ENCODE peak calls at places on chromosome 22, in seven cellular contexts. F is pancreas, M is lower leg skin, Z is astrocyte of the spinal cord, S is AG04450, W is astrocyte of the cerebellum, H is fibroblast of lung. X is an unnamed sample.

GRCh38 chr22:36052505-36052941 is 23.9 kb upstream of the RBFOX2 start:
- DNase-seq in F (no peak), M (no peak), Z (no peak), S (no peak), W (no peak), H (peak), X (peak)

GRCh38 chr22:45968003-45968650 is 8.8 kb downstream of the WNT7B start:
- DNase-seq in F (no peak), M (no peak), Z (peak), S (no peak), W (no peak), H (peak), X (no peak)

GRCh38 chr22:44659140-44659539 is 42.9 kb upstream of the PRR5 start:
- DNase-seq in F (no peak), M (no peak), Z (peak), S (no peak), W (no peak), H (no peak), X (no peak)

GRCh38 chr22:45460288-45461109 is 42.2 kb upstream of the FBLN1 start:
- DNase-seq in F (no peak), M (peak), Z (peak), S (peak), W (no peak), H (no peak), X (peak)

GRCh38 chr22:46000081-46001027 is 23.4 kb upstream of the WNT7B start:
- DNase-seq in F (no peak), M (no peak), Z (no peak), S (no peak), W (no peak), H (no peak), X (no peak)

GRCh38 chr22:34950480-34950879 is 115.5 kb upstream of the ISX start:
- DNase-seq in F (no peak), M (no peak), Z (no peak), S (no peak), W (no peak), H (peak), X (no peak)

GRCh38 chr22:45211848-45212247 is 28.8 kb downstream of the KIAA0930 start:
- DNase-seq in F (no peak), M (no peak), Z (no peak), S (no peak), W (no peak), H (no peak), X (no peak)

GRCh38 chr22:46652930-46653331 is 32.7 kb downstream of the GRAMD4 start:
- DNase-seq in F (no peak), M (no peak), Z (peak), S (no peak), W (no peak), H (peak), X (peak)

GRCh38 chr22:36165161-36165560 is 4.6 kb upstream of the APOL3 start:
- DNase-seq in F (no peak), M (no peak), Z (no peak), S (no peak), W (no peak), H (no peak), X (no peak)

GRCh38 chr22:35480627-35481565 is 59.7 kb upstream of the RASD2 start:
- DNase-seq in F (no peak), M (no peak), Z (no peak), S (no peak), W (no peak), H (no peak), X (peak)

GRCh38 chr22:44526431-44527115 is 28.5 kb upstream of the RTL6 start:
- DNase-seq in F (no peak), M (no peak), Z (no peak), S (no peak), W (no peak), H (no peak), X (no peak)

DNA sequence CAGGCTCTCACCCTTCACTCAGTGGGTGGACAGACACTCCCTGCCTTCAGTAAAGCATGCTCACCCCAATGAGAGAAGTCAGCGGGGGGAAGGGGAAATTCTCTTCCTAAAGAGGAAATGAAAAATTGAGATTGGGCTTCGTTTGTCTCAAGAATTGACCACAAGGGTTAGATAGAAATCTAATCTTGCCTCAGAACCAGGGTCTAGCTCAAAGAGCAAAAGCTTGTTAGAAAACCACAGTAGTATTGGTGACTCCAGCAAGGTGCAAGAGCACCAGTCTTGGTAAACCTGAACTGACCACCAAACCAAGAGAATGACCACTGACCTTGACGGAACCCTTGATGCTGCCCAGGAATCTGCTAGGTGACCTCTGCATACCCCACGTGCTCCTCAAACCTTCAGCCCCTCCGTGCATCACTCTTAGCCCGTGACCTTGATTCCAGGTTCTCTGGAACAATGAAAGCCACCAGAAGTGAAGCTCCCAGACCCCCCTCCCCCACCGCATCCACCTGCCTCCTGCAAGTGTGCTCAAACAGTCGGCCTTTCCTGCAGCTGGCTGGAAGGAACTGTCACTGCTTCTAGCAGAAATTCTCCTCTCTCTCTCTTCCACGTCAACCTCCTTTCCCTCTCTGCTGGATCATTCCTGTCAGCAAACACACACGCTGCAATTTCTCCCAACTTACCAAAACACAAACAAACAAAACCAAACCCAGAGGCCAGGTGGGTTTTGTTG is 3.1 kb upstream of the TMA7B start:
- DNase-seq in F (no peak), M (no peak), Z (no peak), S (no peak), W (no peak), H (no peak), X (no peak)
- H3K4me3 ChIP-seq in F (no peak), M (no peak), Z (no peak), S (no peak), W (no peak), H (no peak), X (no peak)

GRCh38 chr22:39925273-39925672 is 24.4 kb downstream of the GRAP2 start:
- DNase-seq in F (no peak), M (no peak), Z (no peak), S (no peak), W (no peak), H (no peak), X (no peak)

GRCh38 chr22:39924286-39924685 is 23.4 kb downstream of the GRAP2 start:
- DNase-seq in F (no peak), M (no peak), Z (no peak), S (no peak), W (no peak), H (no peak), X (no peak)

GRCh38 chr22:39928556-39929401 is 27.9 kb downstream of the GRAP2 start:
- DNase-seq in F (no peak), M (no peak), Z (no peak), S (no peak), W (no peak), H (no peak), X (no peak)

GRCh38 chr22:39926175-39927152 is 25.6 kb downstream of the GRAP2 start:
- DNase-seq in F (no peak), M (no peak), Z (no peak), S (no peak), W (no peak), H (no peak), X (no peak)

DNA sequence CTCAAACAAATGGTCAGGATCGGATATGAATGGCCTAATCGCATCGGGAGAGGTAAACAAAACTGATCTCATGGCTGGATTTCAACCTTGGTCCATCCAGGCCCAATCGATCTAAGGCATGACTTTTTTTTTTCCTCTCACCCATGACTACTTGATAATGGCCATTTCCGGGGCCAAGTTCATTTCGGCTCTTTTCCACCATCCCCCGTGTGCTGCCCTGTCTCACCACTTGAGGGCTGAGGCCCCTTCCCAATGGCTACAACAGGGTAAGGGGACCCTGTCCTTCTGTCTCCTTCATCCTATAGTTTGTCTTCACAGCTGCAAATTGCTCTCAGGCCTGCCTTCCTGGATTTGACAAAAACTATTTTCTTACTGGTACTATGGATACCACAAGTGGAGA is 26.7 kb downstream of the GRAP2 start:
- DNase-seq in F (no peak), M (no peak), Z (no peak), S (no peak), W (no peak), H (no peak), X (no peak)
- H3K4me3 ChIP-seq in F (no peak), M (no peak), Z (no peak), S (no peak), W (no peak), H (no peak), X (no peak)

GRCh38 chr22:42301742-42302102 is 31.3 kb upstream of the TCF20 start:
- DNase-seq in F (no peak), M (no peak), Z (no peak), S (no peak), W (no peak), H (no peak), X (no peak)
- H3K4me3 ChIP-seq in F (no peak), M (no peak), Z (no peak), S (no peak), W (no peak), H (no peak), X (no peak)

GRCh38 chr22:25475554-25476022 is 88.9 kb upstream of the GRK3 start:
- DNase-seq in F (no peak), M (no peak), Z (peak), S (no peak), W (peak), H (peak), X (peak)
- H3K4me3 ChIP-seq in F (no peak), M (no peak), Z (no peak), S (no peak), W (no peak), H (no peak), X (no peak)

DNA sequence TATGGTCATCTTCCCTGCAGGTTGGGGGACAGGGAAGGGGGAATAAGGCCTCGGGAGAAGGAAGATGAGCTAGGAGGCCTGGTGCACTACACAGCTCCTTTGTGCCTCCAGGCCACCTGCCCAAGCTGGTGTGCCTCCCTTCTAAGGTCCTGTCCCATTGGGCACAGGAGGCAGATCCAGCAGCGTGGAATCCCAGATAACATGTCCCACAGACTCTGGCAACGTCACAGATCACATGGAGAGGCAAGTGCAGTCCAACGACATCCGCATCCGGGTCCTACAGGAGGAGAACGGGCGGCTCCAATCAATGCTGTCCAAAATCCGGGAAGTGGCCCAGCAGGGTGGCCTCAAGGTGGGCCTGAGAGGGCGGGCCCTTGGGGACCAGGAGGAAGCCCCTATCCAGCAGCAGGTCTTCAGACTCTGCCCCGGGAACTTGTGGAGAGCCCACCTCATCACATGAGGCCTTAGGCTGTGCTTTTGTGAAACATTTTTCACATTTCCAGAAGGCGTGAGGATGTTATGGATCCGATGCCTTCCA is 11.8 kb downstream of the RNF215 start:
- DNase-seq in F (no peak), M (no peak), Z (no peak), S (no peak), W (no peak), H (no peak), X (no peak)
- H3K4me3 ChIP-seq in F (no peak), M (no peak), Z (no peak), S (no peak), W (no peak), H (no peak), X (no peak)

DNA sequence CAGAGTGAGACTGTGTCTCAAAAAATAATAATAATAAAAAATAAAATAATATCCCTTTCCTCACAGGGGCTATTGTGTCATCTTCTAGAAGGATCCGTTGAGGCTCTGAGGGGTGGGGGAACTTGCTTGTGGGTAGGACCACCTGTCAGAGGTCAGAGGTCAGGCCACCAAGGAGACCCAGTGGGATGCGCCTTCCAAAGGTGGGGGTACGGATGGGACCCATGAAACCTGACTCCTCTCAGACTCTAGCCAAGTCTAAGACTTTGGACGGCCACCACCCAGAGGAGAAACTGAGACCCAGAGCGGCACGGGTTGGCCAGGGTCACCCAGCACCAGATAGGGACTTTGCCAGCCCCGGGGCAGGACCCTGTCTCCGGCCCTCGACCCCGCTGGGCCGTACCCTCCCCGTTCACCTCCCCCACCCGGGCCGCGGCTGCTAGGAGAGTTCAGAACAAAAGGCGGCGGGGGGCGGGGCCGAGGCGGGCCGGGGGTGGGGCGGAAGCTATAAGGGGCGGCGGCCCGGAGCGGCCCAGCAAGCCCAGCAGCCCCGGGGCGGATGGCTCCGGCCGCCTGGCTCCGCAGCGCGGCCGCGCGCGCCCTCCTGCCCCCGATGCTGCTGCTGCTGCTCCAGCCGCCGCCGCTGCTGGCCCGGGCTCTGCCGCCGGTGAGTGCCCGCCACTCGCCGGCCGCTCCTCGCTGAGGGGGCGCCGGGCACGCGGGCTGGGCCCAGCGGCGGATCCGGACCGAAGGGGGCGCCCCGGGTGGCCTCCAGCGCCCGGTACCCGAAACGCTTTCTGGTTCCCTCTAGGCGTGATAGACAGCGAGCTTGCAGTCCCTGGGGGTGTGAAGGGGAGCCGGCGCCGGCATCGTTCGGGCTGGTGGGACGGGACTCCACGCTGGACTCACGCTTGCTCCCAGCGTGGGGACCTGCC is at the start of gene MMP11:
- DNase-seq in F (peak), M (no peak), Z (no peak), S (no peak), W (no peak), H (peak), X (no peak)
- H3K4me3 ChIP-seq in F (peak), M (peak), Z (peak), S (peak), W (peak), H (peak), X (peak)

GRCh38 chr22:25110596-25110845 is 89.1 kb upstream of the CRYBB3 start:
- DNase-seq in F (no peak), M (no peak), Z (no peak), S (no peak), W (peak), H (no peak), X (no peak)
- H3K4me3 ChIP-seq in F (no peak), M (no peak), Z (no peak), S (peak), W (peak), H (no peak), X (no peak)

GRCh38 chr22:20242393-20243175 is 25.5 kb downstream of the RTN4R start:
- DNase-seq in F (no peak), M (no peak), Z (no peak), S (no peak), W (no peak), H (no peak), X (no peak)

GRCh38 chr22:20243545-20244249 is 24.4 kb downstream of the RTN4R start:
- DNase-seq in F (no peak), M (peak), Z (peak), S (peak), W (peak), H (peak), X (peak)

GRCh38 chr22:20241579-20242392 is 26.3 kb downstream of the RTN4R start:
- DNase-seq in F (no peak), M (no peak), Z (no peak), S (no peak), W (no peak), H (peak), X (no peak)

GRCh38 chr22:20244250-20244648 is 23.9 kb downstream of the RTN4R start:
- DNase-seq in F (no peak), M (no peak), Z (no peak), S (no peak), W (no peak), H (no peak), X (no peak)

DNA sequence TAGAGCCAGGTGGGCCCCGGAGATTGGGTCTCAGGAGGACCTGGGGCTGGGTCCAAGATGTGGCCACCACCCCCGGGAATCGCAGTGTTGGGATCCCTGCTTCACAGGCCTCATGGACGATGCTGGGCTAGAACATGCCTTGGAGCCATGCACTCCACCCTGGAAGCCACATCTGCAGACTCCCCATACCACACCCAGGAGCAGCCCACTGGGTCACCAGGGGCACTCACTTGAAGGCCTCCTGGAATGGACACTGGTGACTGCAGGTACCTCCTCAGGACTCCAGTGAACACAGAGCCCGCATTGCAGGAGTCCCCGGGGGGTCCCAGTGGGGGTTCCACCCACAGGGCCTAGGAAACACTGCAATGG is 25.0 kb downstream of the RTN4R start:
- DNase-seq in F (no peak), M (no peak), Z (no peak), S (no peak), W (no peak), H (no peak), X (no peak)
- H3K4me3 ChIP-seq in F (no peak), M (no peak), Z (no peak), S (peak), W (no peak), H (no peak), X (no peak)

DNA sequence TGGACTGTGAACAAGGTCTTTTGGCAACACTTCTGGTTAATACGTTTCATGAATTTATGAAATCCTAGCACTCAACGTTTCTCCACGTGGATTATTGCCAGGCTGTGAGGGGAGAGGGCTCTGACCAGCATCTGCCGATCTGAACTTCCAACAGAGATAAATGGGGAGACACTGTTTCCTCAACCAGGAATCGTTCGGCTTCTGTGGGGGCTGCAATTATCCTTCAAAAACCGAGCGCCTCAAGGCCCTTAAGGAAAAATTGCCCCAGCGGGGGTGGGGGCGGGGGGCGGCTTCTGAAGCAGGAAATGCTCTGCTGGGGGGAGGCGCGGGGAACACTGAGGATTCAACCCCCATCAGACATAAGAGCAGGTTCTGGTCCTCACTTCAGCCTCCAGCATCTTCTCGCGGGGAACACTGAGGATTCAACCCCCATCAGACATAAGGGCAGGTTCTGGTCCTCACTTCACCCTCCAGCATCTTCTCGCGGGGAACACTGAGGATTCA is 155.6 kb downstream of the BRD1 start:
- DNase-seq in F (no peak), M (no peak), Z (no peak), S (no peak), W (no peak), H (no peak), X (no peak)
- H3K4me3 ChIP-seq in F (no peak), M (no peak), Z (no peak), S (no peak), W (no peak), H (no peak), X (no peak)

DNA sequence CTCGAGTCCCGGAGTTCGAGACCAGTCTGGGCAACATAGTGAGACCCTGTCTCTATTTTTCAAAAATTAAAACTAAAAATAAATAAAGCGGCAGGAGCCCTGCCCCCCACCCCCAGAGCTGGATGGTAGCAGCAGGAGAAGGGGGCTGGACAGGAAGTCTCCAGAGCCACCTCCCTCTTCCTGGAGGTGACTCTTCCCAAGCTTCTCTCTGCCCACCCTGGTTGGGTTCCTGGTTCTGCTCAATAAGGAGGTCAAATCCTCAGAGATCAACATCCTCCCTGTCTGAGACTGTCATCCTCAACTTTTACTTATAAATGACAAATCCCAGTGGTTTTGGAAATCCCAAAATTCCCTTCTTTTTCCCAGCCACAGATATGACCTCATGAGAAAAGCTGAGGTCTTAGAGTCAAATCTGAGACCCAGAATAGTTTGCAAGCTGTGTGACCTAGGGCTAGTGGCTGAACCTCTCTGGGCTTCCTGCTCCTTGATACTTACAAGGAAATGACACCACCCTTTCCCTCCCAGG is 987 bp downstream of the C1QTNF6 start:
- DNase-seq in F (no peak), M (no peak), Z (no peak), S (no peak), W (no peak), H (peak), X (peak)
- H3K4me3 ChIP-seq in F (no peak), M (no peak), Z (peak), S (peak), W (peak), H (peak), X (peak)